ENCODE peak calls at places on chromosomes 16 and 17, in ten cellular contexts. U is ovary; F is CD4-positive, CD25-positive, alpha-beta regulatory T cell; M is CD8-positive, alpha-beta T cell; G is psoas muscle; I is right atrium auricular region; Z is left ventricle myocardium inferior; H is OCI-LY7; V is lung; S is upper lobe of left lung. T is an unnamed sample. For H3K4me1, the result is how much of the 10 kb centered on the place peaks cover.

GRCh38 chr16:76386784-76387183 is 109.6 kb downstream of the CNTNAP4 start:
- DNase-seq in V (no peak), H (no peak), S (no peak), I (no peak), G (no peak), F (no peak), U (no peak), Z (no peak), M (no peak), T (no peak)

GRCh38 chr16:83733301-83733700 is 74.5 kb upstream of the HSBP1 start:
- DNase-seq in S (no peak), Z (peak), H (no peak), I (peak), U (no peak), F (no peak), G (no peak), V (no peak), M (no peak), T (no peak)

GRCh38 chr16:81077077-81077940 is at the start of gene C16orf46:
- DNase-seq in G (peak), V (peak), Z (peak), U (peak), M (peak), F (peak), I (peak), H (peak), S (peak), T (peak)

GRCh38 chr17:31549121-31549524 is 157.6 kb downstream of the RAB11FIP4 start:
- DNase-seq in Z (no peak), V (no peak), H (peak), F (no peak), M (peak), G (no peak), U (peak), S (no peak), I (no peak), T (no peak)

GRCh38 chr16:79310734-79311133 is 289.8 kb downstream of the MAF start:
- DNase-seq in S (no peak), U (no peak), V (no peak), M (no peak), I (no peak), G (no peak), H (no peak), Z (no peak), F (no peak), T (no peak)

GRCh38 chr16:26717826-26718225 is 348.9 kb upstream of the C16orf82 start:
- DNase-seq in S (no peak), G (no peak), M (no peak), V (no peak), F (no peak), Z (no peak), U (no peak), H (peak), I (peak), T (no peak)

GRCh38 chr17:77328823-77329740 is 188.3 kb downstream of the SEC14L1 start:
- DNase-seq in G (no peak), S (no peak), U (peak), M (no peak), F (no peak), Z (no peak), H (no peak), V (peak), I (no peak), T (no peak)

GRCh38 chr16:4426722-4427372 is 1.2 kb downstream of the DNAJA3 start:
- DNase-seq in V (no peak), G (no peak), F (no peak), Z (no peak), I (no peak), H (no peak), S (no peak), M (no peak), U (no peak), T (no peak)

GRCh38 chr16:89410322-89410721 is 80.0 kb downstream of the ANKRD11 start:
- DNase-seq in F (no peak), H (no peak), I (no peak), M (no peak), G (no peak), U (no peak), Z (no peak), S (no peak), V (no peak), T (no peak)

GRCh38 chr16:46731691-46732555 is 16.2 kb downstream of the MYLK3 start:
- DNase-seq in H (no peak), I (no peak), M (no peak), Z (peak), S (peak), G (no peak), U (no peak), F (no peak), V (no peak), T (no peak)

GRCh38 chr17:9768381-9768934 is 22.9 kb downstream of the DHRS7C start:
- DNase-seq in F (no peak), Z (no peak), I (no peak), U (no peak), V (no peak), S (no peak), M (no peak), G (no peak), H (peak), T (no peak)

GRCh38 chr17:34156741-34157589 is 98.1 kb upstream of the CCL2 start:
- DNase-seq in V (no peak), Z (no peak), I (no peak), S (peak), U (no peak), F (no peak), H (no peak), M (no peak), G (no peak), T (no peak)

GRCh38 chr16:23482778-23483177 is 27.5 kb downstream of the GGA2 start:
- DNase-seq in Z (no peak), H (no peak), F (no peak), S (no peak), U (no peak), V (no peak), M (peak), G (no peak), I (no peak), T (no peak)

GRCh38 chr17:32660496-32660895 is 173.7 kb downstream of the CDK5R1 start:
- DNase-seq in I (no peak), U (no peak), S (no peak), M (no peak), V (no peak), Z (no peak), F (no peak), H (no peak), G (no peak), T (no peak)

GRCh38 chr16:57185446-57185944 is 344 bp downstream of the PSME3IP1 start:
- DNase-seq in F (no peak), H (no peak), I (peak), V (peak), U (peak), M (peak), G (no peak), S (peak), Z (peak), T (peak)

GRCh38 chr17:1769826-1770477 is 8.1 kb downstream of the SERPINF1 start:
- DNase-seq in M (peak), U (no peak), I (no peak), Z (no peak), S (no peak), H (no peak), G (no peak), V (no peak), F (no peak), T (no peak)

GRCh38 chr17:1776857-1777256 is 15.0 kb downstream of the SERPINF1 start:
- DNase-seq in M (no peak), I (no peak), U (no peak), G (no peak), F (no peak), H (no peak), V (no peak), Z (no peak), S (no peak), T (no peak)

GRCh38 chr17:1774390-1775176 is 12.7 kb downstream of the SERPINF1 start:
- DNase-seq in Z (no peak), F (no peak), M (no peak), I (no peak), G (no peak), H (no peak), S (no peak), V (no peak), U (no peak), T (no peak)

GRCh38 chr17:1776328-1776727 is 14.5 kb downstream of the SERPINF1 start:
- DNase-seq in M (no peak), Z (no peak), S (no peak), V (no peak), H (no peak), G (no peak), U (no peak), F (no peak), I (no peak), T (peak)

DNA sequence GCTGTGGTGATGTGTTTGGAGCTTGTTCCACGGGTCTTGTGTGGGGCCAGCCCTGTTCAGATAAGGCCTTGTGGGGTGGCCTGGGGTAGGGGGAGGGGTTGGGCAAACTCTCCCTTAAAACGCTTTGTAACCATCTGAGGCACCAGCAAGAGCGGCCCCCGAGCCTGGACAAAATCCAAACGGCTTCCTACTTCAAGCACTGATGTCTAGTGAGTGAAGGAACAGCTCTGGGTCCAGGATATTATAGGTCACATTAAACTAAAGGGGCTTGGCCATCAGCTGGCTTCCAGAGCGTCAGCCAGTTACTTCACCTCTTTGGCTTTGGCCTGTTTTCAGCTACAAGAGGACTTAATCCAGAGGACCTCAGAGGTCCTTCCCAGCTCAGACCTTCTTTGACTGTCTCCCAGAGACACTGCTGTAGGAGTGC is 11.9 kb downstream of the SERPINF1 start:
- DNase-seq in U (peak), G (no peak), Z (no peak), H (no peak), F (no peak), I (no peak), S (no peak), M (no peak), V (no peak), T (no peak)
- H3K4me1 ChIP-seq in U (under half), G (under half), Z (under half), H (under half), F (under half), I (under half), S (under half), M (under half), V (under half), T (half or more)

DNA sequence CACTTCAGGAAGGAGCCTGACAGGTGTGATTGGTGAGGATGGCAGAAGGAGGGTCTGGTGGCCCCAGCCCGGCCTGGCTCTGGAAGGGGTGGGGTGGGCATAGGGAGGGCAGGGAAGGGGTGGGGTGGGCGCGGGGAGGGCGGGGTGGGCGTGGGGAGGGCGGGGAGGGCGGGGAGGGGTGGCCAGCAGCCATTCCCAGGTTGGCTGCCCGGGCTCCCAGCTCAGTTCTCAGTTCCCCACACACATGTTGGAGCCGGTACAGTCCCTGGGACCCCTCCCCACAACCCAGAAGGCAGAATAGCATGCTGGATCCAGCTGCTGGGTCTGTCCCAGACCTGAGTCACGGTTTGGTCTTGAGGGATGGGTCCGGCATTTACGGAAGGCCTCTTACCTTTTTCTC is 6.2 kb downstream of the MRPL28 start:
- DNase-seq in H (no peak), G (no peak), M (no peak), U (no peak), V (no peak), F (no peak), I (no peak), Z (no peak), S (no peak), T (no peak)
- H3K4me1 ChIP-seq in H (under half), G (under half), M (under half), U (under half), V (under half), F (under half), I (under half), Z (under half), S (under half), T (under half)

GRCh38 chr17:79288950-79289349 is 214.3 kb downstream of the ENGASE start:
- DNase-seq in V (no peak), S (no peak), I (no peak), F (no peak), H (no peak), U (no peak), M (no peak), Z (no peak), G (no peak), T (no peak)

GRCh38 chr17:79294459-79295071 is 219.9 kb downstream of the ENGASE start:
- DNase-seq in F (no peak), H (peak), M (no peak), G (peak), Z (peak), I (no peak), V (peak), U (peak), S (peak), T (no peak)

GRCh38 chr17:79287743-79288142 is 213.1 kb downstream of the ENGASE start:
- DNase-seq in U (no peak), F (no peak), H (no peak), G (no peak), S (no peak), M (no peak), I (no peak), V (no peak), Z (no peak), T (no peak)

GRCh38 chr17:79295307-79295706 is 220.7 kb downstream of the ENGASE start:
- DNase-seq in M (no peak), F (no peak), I (no peak), S (no peak), Z (no peak), U (no peak), V (no peak), G (no peak), H (no peak), T (no peak)

GRCh38 chr17:79290726-79291125 is 216.1 kb downstream of the ENGASE start:
- DNase-seq in Z (no peak), V (no peak), U (no peak), I (no peak), S (no peak), H (no peak), M (no peak), G (no peak), F (no peak), T (no peak)
- H3K4me1 ChIP-seq in Z (under half), V (under half), U (under half), I (under half), S (under half), H (under half), M (under half), G (under half), F (under half), T (under half)

DNA sequence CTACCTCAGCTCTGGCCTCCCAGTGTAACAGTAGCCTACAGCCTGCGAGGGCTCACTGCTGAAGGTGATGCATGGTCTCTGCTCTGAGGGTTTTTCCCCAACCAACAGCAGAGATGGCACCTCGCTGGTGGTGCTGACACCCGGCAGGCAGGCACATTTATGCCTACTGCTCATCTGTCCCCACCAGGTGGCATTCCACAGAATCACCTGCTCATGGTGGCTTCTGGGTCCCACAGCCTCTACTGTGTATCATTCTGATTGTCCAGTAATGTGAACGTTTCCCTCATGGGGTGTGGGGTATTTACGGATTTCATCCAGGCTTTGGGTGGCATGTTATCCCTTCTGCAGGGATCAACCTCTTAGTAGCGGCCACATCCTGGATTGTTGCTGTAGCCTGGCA is 331.5 kb downstream of the SNX29 start:
- DNase-seq in I (no peak), G (no peak), Z (no peak), U (no peak), H (no peak), F (no peak), S (no peak), M (no peak), V (no peak), T (no peak)
- H3K4me1 ChIP-seq in I (under half), G (under half), Z (under half), U (under half), H (under half), F (under half), S (under half), M (under half), V (under half), T (under half)

GRCh38 chr16:19718624-19718965 is 524 bp downstream of the IQCK start:
- DNase-seq in U (no peak), F (no peak), V (no peak), M (no peak), Z (no peak), H (peak), S (no peak), I (no peak), G (no peak), T (no peak)
- H3K4me1 ChIP-seq in U (under half), F (under half), V (under half), M (under half), Z (half or more), H (under half), S (under half), I (under half), G (under half), T (under half)